ENCODE peak calls at places on chromosome 3, in nine cellular contexts. N is AG10803; Z is sigmoid colon; M is neural crest cell; T is activated CD8-positive, alpha-beta T cell treated with anti-CD3 and anti-CD28 coated beads for 36 hours; H is SK-N-SH; L is RWPE1; G is OCI-LY7; I is IMR-90. K is an unnamed sample.

GRCh38 chr3:191329654-191330308 is 545 bp downstream of the UTS2B start:
- DNase-seq in M (peak; percentile 40), T (peak; percentile 4), N (peak; percentile 56), G (peak; percentile 55), L (peak; percentile 31), Z (peak; percentile 69), H (no peak), I (peak; percentile 71), K (peak; percentile 33)

GRCh38 chr3:140100479-140100878 is 165.5 kb downstream of the CLSTN2 start:
- DNase-seq in H (no peak), G (no peak), Z (no peak), L (no peak), I (no peak), N (no peak), T (no peak), M (no peak), K (no peak)

GRCh38 chr3:172171396-172172075 is 132.2 kb downstream of the FNDC3B start:
- DNase-seq in H (no peak), L (no peak), G (no peak), Z (no peak), M (no peak), T (no peak), N (peak; percentile 60), I (no peak), K (no peak)

GRCh38 chr3:189635385-189635784 is 4.2 kb downstream of the TP63 start:
- DNase-seq in H (no peak), N (no peak), Z (no peak), G (no peak), M (no peak), L (no peak), T (no peak), I (no peak), K (no peak)

GRCh38 chr3:170640737-170641171 is 54.9 kb upstream of the SLC7A14 start:
- DNase-seq in L (no peak), G (peak; percentile 37), Z (no peak), M (no peak), T (no peak), N (no peak), H (no peak), I (no peak), K (no peak)

GRCh38 chr3:46978381-46978780 is 1.1 kb upstream of the NBEAL2 start:
- DNase-seq in Z (no peak), H (no peak), I (no peak), T (no peak), L (no peak), G (no peak), N (no peak), M (no peak), K (no peak)

GRCh38 chr3:37694236-37694635 is 167.4 kb upstream of the CTDSPL start:
- DNase-seq in I (no peak), M (peak; percentile 43), H (no peak), G (no peak), L (no peak), T (no peak), Z (no peak), N (no peak), K (no peak)

GRCh38 chr3:185264849-185265553 is 11.2 kb upstream of the EHHADH start:
- DNase-seq in M (no peak), L (no peak), G (no peak), N (no peak), H (no peak), Z (no peak), I (no peak), T (no peak), K (no peak)

GRCh38 chr3:57998366-57999283 is 9.6 kb upstream of the FLNB start:
- DNase-seq in T (peak; percentile 20), H (peak; percentile 42), Z (no peak), L (no peak), G (peak; percentile 38), I (peak; percentile 81), M (no peak), N (no peak), K (peak; percentile 49)

GRCh38 chr3:129022114-129022994 is 21.2 kb downstream of the EFCC1 start:
- DNase-seq in G (no peak), L (no peak), Z (peak; percentile 96), T (no peak), I (peak; percentile 37), M (no peak), N (peak; percentile 59), H (peak; percentile 76), K (no peak)

GRCh38 chr3:139197251-139197650 is 146.6 kb upstream of the MRPS22 start:
- DNase-seq in M (no peak), Z (no peak), L (no peak), N (no peak), T (no peak), G (no peak), I (no peak), H (no peak), K (no peak)

GRCh38 chr3:172224560-172225214 is 185.3 kb downstream of the FNDC3B start:
- DNase-seq in I (no peak), T (no peak), L (no peak), Z (no peak), G (no peak), N (no peak), H (no peak), M (no peak), K (no peak)

GRCh38 chr3:125143982-125144652 is 68.4 kb downstream of the SLC12A8 start:
- DNase-seq in H (peak; percentile 59), G (no peak), M (no peak), Z (peak; percentile 62), N (peak; percentile 48), I (no peak), T (no peak), L (no peak), K (no peak)

GRCh38 chr3:126124896-126125295 is 41.0 kb upstream of the SLC41A3 start:
- DNase-seq in L (no peak), T (no peak), N (no peak), I (no peak), H (no peak), Z (peak; percentile 52), M (no peak), G (no peak), K (no peak)

GRCh38 chr3:15361494-15362214 is 29.3 kb upstream of the SH3BP5 start:
- DNase-seq in T (peak; percentile 81), G (peak; percentile 67), L (no peak), Z (no peak), H (peak; percentile 25), I (peak; percentile 52), M (no peak), N (peak; percentile 56), K (peak; percentile 80)

GRCh38 chr3:136862611-136862951 is 573 bp downstream of the NCK1 start:
- DNase-seq in M (no peak), H (peak; percentile 76), G (peak; percentile 68), L (peak; percentile 59), I (peak; percentile 57), Z (peak; percentile 90), T (peak; percentile 55), N (peak; percentile 58), K (peak; percentile 53)
- TF ChIP-seq CTCF in M (no peak), H (no peak), G (peak; percentile 37), L (no peak), I (no peak), Z (no peak), T (peak; percentile 1), N (no peak), K (no peak)

GRCh38 chr3:9862391-9863235 is 17.4 kb downstream of the CIDEC start:
- DNase-seq in I (no peak), G (no peak), L (no peak), M (peak; percentile 63), Z (peak; percentile 89), T (peak; percentile 46), H (peak; percentile 53), N (peak; percentile 28), K (peak; percentile 52)
- TF ChIP-seq CTCF in I (peak; percentile 20), G (no peak), L (no peak), M (peak; percentile 51), Z (peak; percentile 19), T (peak; percentile 39), H (no peak), N (peak; percentile 37), K (peak; percentile 11)

DNA sequence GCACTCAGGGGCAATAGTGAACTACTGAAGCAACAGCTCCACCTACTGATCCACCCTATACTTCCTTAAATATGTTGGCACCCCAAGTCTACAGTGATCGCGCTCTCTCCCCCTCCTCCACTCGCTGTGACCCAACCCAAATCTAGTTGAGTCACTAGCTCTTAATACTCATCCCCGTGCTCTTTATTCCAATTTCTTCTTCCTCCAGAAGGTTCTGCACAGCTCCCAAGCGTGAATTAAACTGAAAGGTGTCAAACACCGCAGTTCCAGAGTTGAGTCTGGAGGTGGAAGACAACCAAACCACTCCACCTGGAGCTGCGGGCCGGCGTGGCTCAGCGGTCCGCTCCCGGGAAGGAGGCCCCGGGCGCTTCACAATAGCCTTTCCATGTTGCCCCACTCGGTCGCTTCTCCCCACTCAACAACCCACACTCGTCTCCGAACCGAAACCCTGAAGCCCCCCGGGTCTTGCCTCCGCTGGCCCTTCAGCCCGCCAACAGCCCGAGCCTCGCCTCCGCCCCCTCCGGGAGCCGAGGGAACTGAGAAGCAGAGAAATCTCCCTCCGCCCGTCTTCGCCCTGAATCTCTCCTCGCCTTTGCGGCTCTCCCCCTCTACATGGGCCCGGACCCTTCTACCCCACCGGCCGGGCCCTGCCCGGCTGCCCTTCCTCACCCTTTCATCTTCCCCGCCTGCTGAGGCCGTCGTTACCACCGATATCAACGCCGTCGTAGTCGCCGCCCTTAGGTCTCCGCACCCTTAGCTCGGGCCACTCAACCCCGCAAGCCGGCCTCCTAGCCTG is 578 bp downstream of the NAA50 start:
- DNase-seq in M (peak; percentile 66), H (peak; percentile 82), L (peak; percentile 96), Z (peak; percentile 88), I (peak; percentile 90), N (peak; percentile 91), T (peak; percentile 90), G (peak; percentile 88), K (peak; percentile 80)
- TF ChIP-seq CTCF in M (peak; percentile 68), H (peak; percentile 69), L (peak; percentile 75), Z (peak; percentile 64), I (peak; percentile 80), N (peak; percentile 80), T (peak; percentile 52), G (peak; percentile 85), K (peak; percentile 70)

DNA sequence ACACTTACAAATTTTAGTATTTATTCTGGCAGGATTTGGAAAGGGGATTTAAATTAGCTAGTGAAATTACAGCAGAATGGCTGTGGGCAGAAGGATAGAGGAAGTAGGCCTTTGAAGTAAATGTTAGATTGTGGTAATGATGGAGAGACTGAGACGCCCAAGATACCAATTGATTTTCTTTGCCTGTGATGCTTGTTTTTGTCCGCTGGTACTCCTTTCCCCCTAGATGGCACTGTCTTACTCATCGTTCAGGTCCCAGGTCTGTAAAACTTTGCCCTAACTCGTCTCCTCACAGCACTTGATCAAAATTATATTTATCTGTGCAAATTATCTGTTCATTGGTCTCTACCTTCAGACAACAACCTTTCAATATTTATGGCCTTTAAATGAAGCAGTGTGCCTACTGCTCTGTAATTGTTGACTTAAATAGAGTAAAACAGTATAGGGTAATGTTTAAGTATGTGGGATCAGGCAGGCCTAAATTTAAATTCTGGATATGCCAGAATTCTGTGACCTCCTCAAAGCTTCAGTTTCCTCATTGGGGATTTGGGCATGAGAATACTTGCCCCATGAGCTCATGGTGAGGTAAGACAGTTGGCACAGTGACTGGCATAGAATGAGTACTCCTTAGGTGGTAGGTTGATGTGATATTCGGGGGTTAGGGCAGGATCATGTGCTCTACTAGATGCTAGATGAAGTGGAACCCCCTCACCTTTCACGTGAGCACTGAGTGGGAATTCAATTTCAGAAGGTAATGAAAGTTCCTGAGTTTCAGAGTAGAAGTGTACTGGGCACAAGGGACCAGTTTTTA is 14.7 kb downstream of the ARL8B start:
- DNase-seq in I (peak; percentile 28), Z (no peak), L (peak; percentile 38), N (no peak), G (peak; percentile 83), T (peak; percentile 43), H (peak; percentile 37), M (no peak), K (peak; percentile 54)
- TF ChIP-seq CTCF in I (peak; percentile 37), Z (no peak), L (peak; percentile 62), N (peak; percentile 49), G (peak; percentile 92), T (peak; percentile 59), H (peak; percentile 59), M (peak; percentile 50), K (peak; percentile 59)